ENCODE peak calls at places on chromosomes 6 and 20, in six cellular contexts. O, F, S, Q, L and V are unnamed samples.
A peak's percentile ranks its signal among the peaks of the same experiment; 100 is the strongest.

GRCh38 chr6:28979679-28980078 is 25.4 kb downstream of the ZNF311 start:
- DNase-seq in S (no peak), F (no peak), Q (no peak), L (no peak), O (no peak), V (no peak)

GRCh38 chr6:143575440-143575839 is 63.9 kb upstream of the FUCA2 start:
- DNase-seq in S (no peak), L (no peak), Q (peak; percentile 81), F (no peak), O (peak; percentile 61), V (no peak)

GRCh38 chr6:43724914-43725642 is 37.5 kb upstream of the MRPS18A start:
- DNase-seq in S (peak; percentile 90), Q (no peak), O (peak; percentile 63), F (peak; percentile 44), L (peak; percentile 94), V (peak; percentile 64)

GRCh38 chr6:111972714-111973678 is 80.9 kb upstream of the CCN6 start:
- DNase-seq in L (no peak), S (peak; percentile 65), F (peak; percentile 50), O (peak; percentile 85), Q (peak; percentile 17), V (peak; percentile 26)

GRCh38 chr20:10761786-10762185 is 88.0 kb upstream of the JAG1 start:
- DNase-seq in F (no peak), L (no peak), S (no peak), O (no peak), Q (no peak), V (no peak)

GRCh38 chr6:155378724-155379123 is 64.4 kb upstream of the TFB1M start:
- DNase-seq in F (no peak), Q (no peak), L (no peak), O (no peak), S (no peak), V (no peak)

GRCh38 chr20:56422131-56422823 is 10.2 kb downstream of the CASS4 start:
- DNase-seq in Q (no peak), L (no peak), O (peak; percentile 51), F (no peak), S (no peak), V (no peak)

GRCh38 chr20:1809611-1810510 is 85.3 kb upstream of the SIRPA start:
- DNase-seq in Q (no peak), F (no peak), S (no peak), O (no peak), L (no peak), V (no peak)

GRCh38 chr20:44075191-44075949 is 111.6 kb downstream of the JPH2 start:
- DNase-seq in L (no peak), Q (no peak), S (no peak), F (no peak), O (no peak), V (no peak)

GRCh38 chr6:87366428-87366827 is 21.8 kb downstream of the C6orf163 start:
- DNase-seq in Q (no peak), L (no peak), O (no peak), S (no peak), F (no peak), V (no peak)

GRCh38 chr20:56574531-56575142 is 41.6 kb downstream of the FAM209B start:
- DNase-seq in O (no peak), F (no peak), S (no peak), L (peak; percentile 40), Q (no peak), V (no peak)

GRCh38 chr20:35463455-35464300 is 8.3 kb downstream of the CEP250 start:
- DNase-seq in S (no peak), L (no peak), F (peak; percentile 30), O (peak; percentile 45), Q (peak; percentile 92), V (peak; percentile 25)

DNA sequence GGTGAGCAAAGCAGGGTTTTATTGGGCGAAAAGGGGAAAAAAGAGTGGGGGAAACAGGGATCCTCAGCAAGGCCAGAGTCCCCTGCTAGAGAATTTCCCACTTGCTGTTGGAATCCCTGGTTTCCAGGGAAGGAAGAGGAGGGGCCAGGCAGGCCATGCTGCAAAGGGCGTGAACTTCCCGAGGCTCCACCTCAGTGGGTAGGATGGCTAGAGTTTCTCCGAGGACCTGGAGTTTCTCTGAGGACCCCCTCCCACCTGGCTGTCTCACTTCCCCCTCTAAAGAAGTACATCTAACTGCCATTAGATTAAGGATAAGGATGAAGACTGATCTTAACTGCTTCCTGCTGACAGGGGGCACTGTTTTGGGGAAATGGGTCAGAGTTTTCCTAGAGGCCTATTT is 1239.3 kb upstream of the GJE1 start:
- DNase-seq in O (no peak), L (no peak), Q (peak; percentile 18), F (no peak), S (no peak), V (no peak)
- TF ChIP-seq CTCF in O (no peak), L (no peak), Q (peak; percentile 36), F (no peak), S (no peak), V (no peak)

GRCh38 chr6:46706464-46706863 is 18.8 kb downstream of the TDRD6 start:
- DNase-seq in F (no peak), L (no peak), Q (no peak), S (no peak), O (no peak), V (no peak)

DNA sequence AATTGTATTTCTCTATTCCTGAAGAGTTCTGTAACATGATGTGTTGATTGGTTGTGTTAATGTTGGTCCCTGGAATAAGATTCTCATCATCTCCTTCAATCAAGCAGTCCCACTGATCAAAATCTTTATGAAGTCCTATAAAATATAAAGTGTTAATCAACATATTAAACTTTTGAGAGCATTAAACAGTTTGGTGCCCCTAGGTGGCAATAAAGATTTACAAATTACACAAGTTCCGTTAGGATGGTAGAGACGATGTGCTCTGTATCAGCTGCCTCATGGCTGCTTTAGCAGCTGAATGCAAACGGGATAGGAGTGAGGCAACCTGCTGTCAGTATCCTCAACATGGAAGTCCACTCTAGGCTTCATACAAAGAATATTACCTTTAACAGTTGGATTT is 16.9 kb downstream of the TDRD6 start:
- DNase-seq in O (no peak), F (no peak), L (no peak), S (no peak), Q (peak; percentile 48), V (no peak)
- TF ChIP-seq CTCF in O (no peak), F (no peak), L (no peak), S (peak; percentile 23), Q (peak; percentile 28), V (no peak)

DNA sequence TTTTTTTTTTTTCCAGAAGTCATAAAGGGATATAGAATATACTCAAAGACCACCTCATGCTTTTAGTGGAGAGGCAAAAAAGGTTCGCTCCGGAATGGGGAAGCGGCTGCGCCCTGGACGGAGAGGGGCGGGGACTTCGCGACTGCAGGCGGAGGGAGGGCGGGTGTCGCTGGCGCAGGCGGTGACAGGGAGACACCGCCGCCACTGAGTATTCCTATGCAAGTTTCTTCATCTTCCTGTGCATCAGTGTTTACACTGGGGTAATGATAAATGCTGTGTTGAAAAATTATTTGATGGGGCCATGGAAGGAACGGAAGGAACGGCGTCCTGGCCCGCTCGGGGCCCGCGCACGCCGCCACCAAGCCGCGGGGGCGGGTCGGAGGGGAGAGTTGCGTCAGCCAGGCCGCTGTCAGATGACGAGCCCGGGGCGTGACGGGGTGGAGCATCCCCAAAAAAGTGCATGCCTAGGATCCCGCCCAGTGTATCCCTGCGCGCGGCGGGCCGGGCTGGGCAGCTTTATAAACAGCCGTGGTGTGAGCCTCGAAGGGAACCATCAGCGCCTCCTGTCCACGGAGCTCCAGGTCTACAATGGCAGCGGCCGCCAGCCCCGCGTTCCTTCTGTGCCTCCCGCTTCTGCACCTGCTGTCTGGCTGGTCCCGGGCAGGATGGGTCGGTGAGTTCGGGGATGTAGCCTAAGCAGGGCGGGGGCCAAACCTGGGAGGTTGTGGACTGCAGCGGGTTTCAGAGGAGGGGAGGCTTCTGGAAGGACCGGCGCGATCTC is at the start of gene ULBP1:
- DNase-seq in O (peak; percentile 66), S (peak; percentile 93), F (peak; percentile 52), L (peak; percentile 91), Q (peak; percentile 92), V (peak; percentile 59)
- TF ChIP-seq CTCF in O (no peak), S (no peak), F (no peak), L (no peak), Q (no peak), V (no peak)

DNA sequence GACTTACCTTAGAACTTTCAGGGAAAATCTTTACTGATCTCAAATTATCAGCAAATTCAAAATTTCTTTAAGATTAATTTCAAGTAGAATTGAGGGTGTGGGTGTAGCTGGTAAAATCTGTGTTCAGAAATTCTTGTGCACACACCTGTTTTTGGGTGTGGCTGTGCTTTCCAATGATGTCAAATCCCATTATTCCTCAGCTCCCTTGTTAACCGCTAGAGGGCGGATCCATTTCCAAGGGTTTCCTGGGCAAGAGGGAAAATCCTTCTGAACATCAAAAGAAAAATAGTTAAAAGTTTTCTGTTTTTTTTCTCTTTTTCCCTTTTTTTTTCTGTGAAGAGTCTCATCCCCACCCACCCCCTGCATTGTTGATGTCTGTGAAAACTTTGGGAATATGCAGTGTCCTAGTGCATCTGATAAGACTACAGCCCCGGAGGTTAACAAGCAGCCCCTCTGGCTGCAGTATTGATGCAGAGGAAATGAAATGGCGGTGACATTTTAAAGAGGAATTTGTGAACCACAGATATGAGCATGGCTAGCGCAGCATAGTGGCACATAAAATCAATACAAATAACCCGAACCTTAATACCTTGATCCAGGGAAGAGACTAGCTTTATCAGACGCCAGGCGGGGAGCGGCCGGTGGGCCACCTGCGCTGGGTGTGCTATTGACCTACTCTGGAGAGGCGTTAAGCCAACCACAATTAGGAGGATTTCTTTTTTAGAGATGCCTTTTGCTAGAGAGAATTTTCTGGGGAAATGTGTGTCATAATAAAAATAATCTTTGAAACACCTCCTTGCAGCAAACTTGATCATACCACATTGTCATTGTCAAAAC is 130.9 kb downstream of the FOXA2 start:
- DNase-seq in Q (peak; percentile 64), F (no peak), O (no peak), S (no peak), L (no peak), V (no peak)
- TF ChIP-seq CTCF in Q (peak; percentile 92), F (no peak), O (peak; percentile 64), S (peak; percentile 46), L (no peak), V (no peak)

GRCh38 chr20:59385461-59385860 is 85.0 kb downstream of the EDN3 start:
- DNase-seq in O (no peak), Q (peak; percentile 54), S (no peak), L (no peak), F (no peak), V (no peak)
- TF ChIP-seq CTCF in O (no peak), Q (no peak), S (no peak), L (no peak), F (no peak), V (no peak)

DNA sequence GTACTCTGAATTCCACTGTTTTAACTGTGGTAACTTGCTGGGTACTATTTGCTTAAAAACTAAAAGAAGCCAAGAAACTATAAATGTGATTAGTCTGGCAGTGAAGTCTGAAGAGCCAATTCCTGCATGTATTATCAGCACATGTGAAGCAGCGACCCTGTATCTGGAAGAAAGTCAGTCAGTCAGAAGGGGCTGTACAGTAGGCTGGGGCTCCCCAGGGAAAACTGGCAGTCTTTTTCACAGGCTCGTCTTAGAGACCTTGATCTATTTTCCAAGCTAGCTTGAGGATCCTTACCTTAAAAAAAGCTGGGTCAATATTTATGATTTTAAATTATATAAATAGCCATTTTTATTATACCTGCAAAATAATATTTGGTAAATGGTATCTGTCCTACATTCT is 104.9 kb downstream of the PDSS2 start:
- DNase-seq in O (no peak), F (no peak), Q (no peak), S (no peak), L (no peak), V (no peak)
- TF ChIP-seq CTCF in O (no peak), F (no peak), Q (no peak), S (no peak), L (no peak), V (no peak)

GRCh38 chr6:8539446-8539845 is 104.1 kb upstream of the SLC35B3 start:
- DNase-seq in F (no peak), Q (peak; percentile 34), O (no peak), L (no peak), S (no peak), V (no peak)
- TF ChIP-seq CTCF in F (no peak), Q (peak; percentile 59), O (no peak), L (no peak), S (peak; percentile 6), V (no peak)

GRCh38 chr6:128807577-128807976 is 75.4 kb upstream of the LAMA2 start:
- DNase-seq in Q (peak; percentile 61), S (no peak), O (peak; percentile 11), F (no peak), L (no peak), V (no peak)
- TF ChIP-seq CTCF in Q (peak; percentile 61), S (peak; percentile 39), O (peak; percentile 69), F (peak; percentile 18), L (no peak), V (no peak)